ENCODE peak calls at places on chromosomes 3 and 15, in four cellular contexts. U is endodermal cell, B is foreskin fibroblast, M is T-helper 2 cell. X is an unnamed sample.

GRCh38 chr3:58102976-58103447 is 94.8 kb downstream of the FLNB start:
- DNase-seq in M (no peak), B (no peak), U (no peak), X (no peak)

GRCh38 chr15:96334017-96334704 is 3.7 kb downstream of the NR2F2 start:
- DNase-seq in B (no peak), U (peak; percentile 64), M (no peak), X (no peak)

GRCh38 chr15:76904461-76905012 is 603 bp downstream of the SCAPER start:
- DNase-seq in B (no peak), U (peak; percentile 82), M (peak; percentile 34), X (no peak)

GRCh38 chr3:45205126-45205525 is 21.0 kb downstream of the TMEM158 start:
- DNase-seq in B (peak; percentile 50), U (no peak), M (no peak), X (no peak)

GRCh38 chr3:104887069-104887468 is 479.6 kb upstream of the ALCAM start:
- DNase-seq in M (no peak), B (no peak), U (no peak), X (no peak)

GRCh38 chr3:55750525-55750924 is 263.4 kb upstream of the WNT5A start:
- DNase-seq in B (peak; percentile 91), U (no peak), M (no peak), X (peak; percentile 95)

GRCh38 chr3:134406331-134407246 is 32.3 kb upstream of the AMOTL2 start:
- DNase-seq in B (no peak), U (peak; percentile 86), M (no peak), X (no peak)

GRCh38 chr3:194080473-194080872 is 55.5 kb upstream of the HES1 start:
- DNase-seq in B (no peak), M (no peak), U (no peak), X (peak; percentile 75)

GRCh38 chr3:61562810-61563613 is 1.6 kb downstream of the PTPRG start:
- DNase-seq in B (no peak), U (peak; percentile 79), M (peak; percentile 21), X (no peak)

GRCh38 chr15:65307978-65308377 is 3.5 kb downstream of the RNU5B-1 start:
- DNase-seq in B (no peak), U (no peak), M (no peak), X (no peak)

GRCh38 chr3:129233538-129233937 is 15.9 kb upstream of the COPG1 start:
- DNase-seq in U (no peak), M (no peak), B (no peak), X (no peak)

GRCh38 chr3:8110966-8111798 is 390.4 kb upstream of the LMCD1 start:
- DNase-seq in U (peak; percentile 93), B (no peak), M (peak; percentile 62), X (peak; percentile 5)

GRCh38 chr15:25055356-25056068 is 100.7 kb downstream of the SNRPN start:
- DNase-seq in B (no peak), U (peak; percentile 32), M (no peak), X (no peak)

GRCh38 chr3:138042043-138042442 is 32.1 kb downstream of the CLDN18 start:
- DNase-seq in U (no peak), M (no peak), B (peak; percentile 78), X (peak; percentile 46)

GRCh38 chr3:115702598-115702997 is 79.3 kb downstream of the GAP43 start:
- DNase-seq in U (no peak), B (no peak), M (no peak), X (no peak)

GRCh38 chr3:125602752-125603649 is 7.7 kb upstream of the OSBPL11 start:
- DNase-seq in B (no peak), M (no peak), U (peak; percentile 22), X (peak; percentile 39)

GRCh38 chr3:113276581-113277080 is 65.3 kb downstream of the BOC start:
- DNase-seq in B (no peak), U (peak; percentile 18), M (no peak), X (no peak)

GRCh38 chr15:80801891-80802680 is 22.9 kb downstream of the CEMIP start:
- DNase-seq in U (no peak), B (no peak), M (no peak), X (no peak)

GRCh38 chr3:38348903-38349302 is 2.3 kb downstream of the XYLB start:
- DNase-seq in B (peak; percentile 20), M (no peak), U (no peak), X (no peak)

GRCh38 chr3:10557783-10558373 is 52.5 kb upstream of the ATP2B2 start:
- DNase-seq in B (peak; percentile 14), U (peak; percentile 30), M (peak; percentile 26), X (no peak)

GRCh38 chr3:115146418-115147328 is at the start of gene ZBTB20:
- DNase-seq in B (peak; percentile 71), U (peak; percentile 87), M (peak; percentile 88), X (no peak)

GRCh38 chr3:69144631-69145244 is 22.3 kb upstream of the LMOD3 start:
- DNase-seq in U (peak; percentile 88), M (no peak), B (no peak), X (no peak)

GRCh38 chr15:37261685-37262084 is 161.3 kb upstream of the MEIS2 start:
- DNase-seq in U (no peak), M (no peak), B (no peak), X (no peak)

GRCh38 chr15:61169904-61170695 is 59.0 kb downstream of the RORA start:
- DNase-seq in U (peak; percentile 51), B (no peak), M (peak; percentile 85), X (no peak)

X was measured in AG09309.